ENCODE peak calls at places on chromosomes 2 and 18, in nine cellular contexts. M is ELR; H is activated CD8-positive, alpha-beta memory T cell treated with anti-CD3 and anti-CD28 coated beads for 1 hour; K is GM04504; Q is activated CD4-positive, alpha-beta T cell treated with anti-CD3 and anti-CD28 coated beads, Interleukin-2, amount 10 ng/mL, durations not matched to agents 7 days and 5 days; B is coronary artery; N is mammary epithelial cell; E is retina; D is IMR-90. G is an unnamed sample.
A peak's percentile ranks its signal among the peaks of the same experiment; 100 is the strongest.

GRCh38 chr18:50466634-50467033 is 91.8 kb downstream of the SKA1 start:
- DNase-seq in Q (no peak), K (no peak), D (no peak), E (no peak), N (no peak), M (peak; percentile 3), H (no peak), B (no peak), G (no peak)

GRCh38 chr2:105081006-105081701 is 43.3 kb downstream of the MRPS9 start:
- DNase-seq in D (peak; percentile 46), B (no peak), E (peak; percentile 76), Q (no peak), K (no peak), N (no peak), M (no peak), H (no peak), G (no peak)

GRCh38 chr18:79397830-79398761 is 2.4 kb downstream of the NFATC1 start:
- DNase-seq in N (no peak), D (no peak), M (no peak), K (no peak), B (no peak), Q (no peak), H (no peak), E (peak; percentile 57), G (no peak)

GRCh38 chr2:127173073-127173472 is 47.0 kb downstream of the CYP27C1 start:
- DNase-seq in B (peak; percentile 69), H (no peak), E (no peak), Q (no peak), N (peak; percentile 73), D (peak; percentile 98), K (peak; percentile 91), M (peak; percentile 85), G (no peak)

GRCh38 chr18:57587262-57587661 is 760 bp upstream of the FECH start:
- DNase-seq in N (no peak), Q (no peak), B (no peak), K (no peak), H (no peak), E (no peak), M (no peak), D (no peak), G (no peak)

GRCh38 chr2:158681816-158682215 is 113.3 kb upstream of the DAPL1 start:
- DNase-seq in Q (no peak), D (no peak), N (no peak), M (no peak), B (no peak), K (no peak), E (no peak), H (no peak), G (no peak)

GRCh38 chr2:48504647-48505327 is 25.2 kb upstream of the STON1 start:
- DNase-seq in Q (no peak), H (no peak), E (no peak), K (no peak), B (no peak), N (no peak), M (peak; percentile 64), D (peak; percentile 75), G (no peak)

GRCh38 chr2:71686781-71687180 is 233.4 kb downstream of the DYSF start:
- DNase-seq in Q (no peak), K (no peak), B (no peak), D (no peak), M (no peak), H (no peak), N (no peak), E (no peak), G (no peak)

GRCh38 chr2:143734507-143734906 is 605.3 kb downstream of the ARHGAP15 start:
- DNase-seq in Q (no peak), H (no peak), K (no peak), D (no peak), E (no peak), M (no peak), B (no peak), N (no peak), G (no peak)